ENCODE peak calls at places on chromosome 22, in eight cellular contexts. W is T-helper 1 cell; F is stimulated activated naive CD8-positive, alpha-beta T cell treated with anti-CD3 and anti-CD28 coated beads, Interleukin-15, Interleukin-2, amounts not matched to agents 100 U/mL and 50 U/mL, for 24 hours; X is NAMALWA; M is stromal cell of bone marrow; J is ELR; V is H4; R is LoVo. C is an unnamed sample.

GRCh38 chr22:41902932-41903421 is 11.9 kb downstream of the SHISA8 start:
- DNase-seq in W (no peak), F (no peak), X (no peak), M (no peak), J (no peak), V (no peak), R (no peak), C (no peak)

GRCh38 chr22:27885977-27886842 is 32.8 kb downstream of the PITPNB start:
- DNase-seq in W (no peak), F (peak; percentile 33), X (peak; percentile 66), M (peak; percentile 49), J (peak; percentile 95), V (peak; percentile 60), R (peak; percentile 22), C (no peak)

GRCh38 chr22:32706149-32706548 is 95.4 kb upstream of the TIMP3 start:
- DNase-seq in W (no peak), F (no peak), X (no peak), M (no peak), J (peak; percentile 53), V (no peak), R (no peak), C (no peak)

GRCh38 chr22:47284360-47284759 is 521.9 kb downstream of the TBC1D22A start:
- DNase-seq in W (no peak), F (no peak), X (no peak), M (no peak), J (no peak), V (no peak), R (no peak), C (no peak)

GRCh38 chr22:27487600-27488450 is 313.7 kb downstream of the MN1 start:
- DNase-seq in W (no peak), F (no peak), X (no peak), M (peak; percentile 25), J (peak; percentile 68), V (no peak), R (no peak), C (no peak)

GRCh38 chr22:47328550-47329243 is 566.2 kb downstream of the TBC1D22A start:
- DNase-seq in W (no peak), F (no peak), X (no peak), M (peak; percentile 92), J (peak; percentile 71), V (peak; percentile 97), R (peak; percentile 93), C (no peak)

GRCh38 chr22:20429254-20430100 is 8.1 kb downstream of the SCARF2 start:
- DNase-seq in W (peak; percentile 74), F (peak; percentile 80), X (peak; percentile 45), M (no peak), J (no peak), V (no peak), R (peak; percentile 82), C (peak; percentile 47)

GRCh38 chr22:47215851-47216250 is 453.4 kb downstream of the TBC1D22A start:
- DNase-seq in W (no peak), F (no peak), X (no peak), M (no peak), J (no peak), V (no peak), R (no peak), C (no peak)